ENCODE peak calls at places on chromosomes 11 and 22, in six cellular contexts. Q is ecto neural progenitor cell; F is activated naive CD8-positive, alpha-beta T cell treated with anti-CD3 and anti-CD28 coated beads, Interleukin-2, amount 50 U/mL, for 16 hours; L is thoracic aorta; C is NCI-H1105; R is stimulated activated CD4-positive, alpha-beta T cell treated with anti-CD3 and anti-CD28 coated beads, Interleukin-1b, Interleukin-23, amount 100 ng/mL, for 24 hours. D is an unnamed sample.

GRCh38 chr11:76656571-76657081 is 13.9 kb downstream of the LRRC32 start:
- DNase-seq in Q (no peak), F (no peak), L (no peak), C (no peak), R (no peak), D (no peak)

GRCh38 chr22:29394931-29395581 is 6.7 kb upstream of the AP1B1 start:
- DNase-seq in Q (peak), F (peak), L (no peak), C (peak), R (peak), D (peak)

GRCh38 chr11:96112192-96113099 is 188.5 kb upstream of the MTMR2 start:
- DNase-seq in Q (no peak), F (no peak), L (no peak), C (no peak), R (no peak), D (no peak)

GRCh38 chr11:18492888-18493287 is 33.9 kb downstream of the TSG101 start:
- DNase-seq in Q (no peak), F (no peak), L (no peak), C (no peak), R (no peak), D (no peak)

GRCh38 chr22:29733362-29734322 is 13.8 kb downstream of the CABP7 start:
- DNase-seq in Q (no peak), F (no peak), L (no peak), C (peak), R (no peak), D (no peak)

GRCh38 chr22:35959121-35959800 is 69.4 kb downstream of the RBFOX2 start:
- DNase-seq in Q (no peak), F (no peak), L (no peak), C (peak), R (no peak), D (no peak)

GRCh38 chr11:59551651-59552521 is 40.5 kb downstream of the OR4D9 start:
- DNase-seq in Q (no peak), F (no peak), L (no peak), C (no peak), R (no peak), D (no peak)

GRCh38 chr22:44497218-44497903 is 672 bp downstream of the RTL6 start:
- DNase-seq in Q (peak), F (no peak), L (no peak), C (no peak), R (no peak), D (no peak)

GRCh38 chr11:1740786-1741530 is 9.4 kb downstream of the IFITM10 start:
- DNase-seq in Q (no peak), F (no peak), L (no peak), C (no peak), R (no peak), D (no peak)

GRCh38 chr11:122737951-122738693 is 82.6 kb downstream of the UBASH3B start:
- DNase-seq in Q (no peak), F (no peak), L (no peak), C (no peak), R (no peak), D (no peak)

GRCh38 chr11:17287058-17287457 is 10.5 kb downstream of the NUCB2 start:
- DNase-seq in Q (no peak), F (no peak), L (no peak), C (no peak), R (no peak), D (no peak)

GRCh38 chr11:19576903-19577302 is 135.7 kb upstream of the NAV2 start:
- DNase-seq in Q (no peak), F (no peak), L (no peak), C (no peak), R (no peak), D (no peak)

GRCh38 chr11:128901655-128902514 is 10.7 kb downstream of the KCNJ5 start:
- DNase-seq in Q (no peak), F (no peak), L (no peak), C (no peak), R (no peak), D (no peak)

GRCh38 chr11:8202428-8203160 is 33.8 kb upstream of the RIC3 start:
- DNase-seq in Q (no peak), F (no peak), L (no peak), C (no peak), R (no peak), D (no peak)

GRCh38 chr11:62727007-62727832 is at the start of gene HNRNPUL2:
- DNase-seq in Q (peak), F (peak), L (peak), C (peak), R (peak), D (peak)

GRCh38 chr22:26170112-26170492 is 840 bp downstream of the SEZ6L start:
- DNase-seq in Q (peak), F (no peak), L (no peak), C (peak), R (no peak), D (no peak)

GRCh38 chr22:46336119-46337078 is 885 bp downstream of the TRMU start:
- DNase-seq in Q (peak), F (no peak), L (no peak), C (no peak), R (no peak), D (no peak)

GRCh38 chr11:126133902-126134301 is 71.2 kb upstream of the CDON start:
- DNase-seq in Q (no peak), F (no peak), L (no peak), C (no peak), R (no peak), D (no peak)